ENCODE peak calls at places on chromosomes 13 and 19, in five cellular contexts. S is body of pancreas; H is activated effector memory CD4-positive, alpha-beta T cell treated with anti-CD3 and anti-CD28 coated beads, Interleukin-2, amount 50 U/mL, for 16 hours; D is activated T-cell treated with anti-CD3 and anti-CD28 coated beads, Interleukin-2, amount 50 U/mL, for 72 hours; F is CD8-positive, alpha-beta T cell. J is an unnamed sample.

GRCh38 chr13:113415825-113416224 is 37.5 kb downstream of the ADPRHL1 start:
- DNase-seq in F (no peak), D (no peak), S (no peak), H (no peak), J (no peak)

GRCh38 chr13:109483369-109483768 is 303.0 kb downstream of the IRS2 start:
- DNase-seq in F (no peak), H (no peak), D (no peak), S (no peak), J (no peak)

GRCh38 chr13:24127116-24127631 is 33.3 kb upstream of the SPATA13 start:
- DNase-seq in H (no peak), D (peak; percentile 35), F (no peak), S (peak; percentile 18), J (no peak)

GRCh38 chr13:44837250-44837649 is 152.0 kb downstream of the NUFIP1 start:
- DNase-seq in D (no peak), H (no peak), S (no peak), F (no peak), J (no peak)

GRCh38 chr19:44661904-44662303 is 9.4 kb upstream of the CEACAM19 start:
- DNase-seq in F (no peak), S (no peak), H (no peak), D (no peak), J (no peak)

GRCh38 chr19:10510301-10510802 is 6.9 kb downstream of the S1PR5 start:
- DNase-seq in S (no peak), H (peak; percentile 85), D (peak; percentile 67), F (peak; percentile 49), J (no peak)

GRCh38 chr13:42330991-42331390 is 59.0 kb downstream of the AKAP11 start:
- DNase-seq in H (no peak), S (no peak), D (no peak), F (no peak), J (no peak)

GRCh38 chr13:51125495-51126226 is 14.6 kb upstream of the C13orf42 start:
- DNase-seq in F (no peak), S (peak; percentile 70), H (peak; percentile 74), D (peak; percentile 53), J (peak; percentile 59)

GRCh38 chr19:38369584-38369983 is 4.8 kb upstream of the PSMD8 start:
- DNase-seq in H (no peak), D (no peak), F (no peak), S (no peak), J (no peak)

GRCh38 chr13:30615851-30616311 is 1.8 kb upstream of the USPL1 start:
- DNase-seq in D (no peak), F (no peak), S (no peak), H (no peak), J (no peak)

GRCh38 chr19:19280561-19280960 is 7.5 kb upstream of the TM6SF2 start:
- DNase-seq in H (no peak), F (no peak), D (no peak), S (no peak), J (no peak)

GRCh38 chr13:112065867-112066623 is 904 bp upstream of the SOX1 start:
- DNase-seq in D (no peak), S (no peak), F (no peak), H (no peak), J (peak; percentile 68)

GRCh38 chr19:5338661-5339469 is 1.7 kb downstream of the PTPRS start:
- DNase-seq in H (no peak), S (no peak), D (peak; percentile 4), F (no peak), J (peak; percentile 72)

GRCh38 chr13:49690133-49690989 is 925 bp downstream of the EBPL start:
- DNase-seq in F (no peak), S (peak; percentile 82), D (peak; percentile 7), H (no peak), J (peak; percentile 62)

GRCh38 chr13:22596157-22596863 is 584.5 kb upstream of the SGCG start:
- DNase-seq in H (no peak), F (no peak), S (no peak), D (no peak), J (no peak)

GRCh38 chr13:40600145-40600751 is 66.2 kb downstream of the FOXO1 start:
- DNase-seq in F (no peak), D (peak; percentile 46), H (no peak), S (no peak), J (no peak)

GRCh38 chr13:114068723-114069322 is 63.6 kb downstream of the RASA3 start:
- DNase-seq in D (no peak), H (no peak), S (peak; percentile 44), F (no peak), J (no peak)

GRCh38 chr19:6678690-6679109 is 8.7 kb upstream of the TNFSF14 start:
- DNase-seq in D (peak; percentile 91), S (no peak), H (peak; percentile 88), F (no peak), J (no peak)

GRCh38 chr19:48480476-48481190 is 11.5 kb downstream of the CYTH2 start:
- DNase-seq in F (peak; percentile 45), H (peak; percentile 85), S (peak; percentile 45), D (peak; percentile 69), J (peak; percentile 22)

GRCh38 chr13:103067751-103068563 is 1.7 kb upstream of the SLC10A2 start:
- DNase-seq in D (no peak), H (no peak), S (no peak), F (no peak), J (peak; percentile 14)

GRCh38 chr19:42422576-42423461 is 4.4 kb downstream of the LIPE start:
- DNase-seq in F (peak; percentile 32), S (peak; percentile 23), H (peak; percentile 85), D (peak; percentile 61), J (peak; percentile 53)

GRCh38 chr19:4123615-4124568 is at the start of gene MAP2K2:
- DNase-seq in S (peak; percentile 94), D (peak; percentile 97), F (peak; percentile 96), H (peak; percentile 98), J (peak; percentile 88)

GRCh38 chr19:5238700-5239099 is 101.9 kb downstream of the PTPRS start:
- DNase-seq in H (no peak), F (no peak), S (no peak), D (no peak), J (no peak)

GRCh38 chr19:50489461-50490011 is 12.9 kb upstream of the GARIN5A start:
- DNase-seq in D (no peak), S (no peak), F (no peak), H (peak; percentile 57), J (no peak)

GRCh38 chr13:79775830-79776229 is 294.9 kb downstream of the NDFIP2 start:
- DNase-seq in D (no peak), F (no peak), S (peak; percentile 53), H (no peak), J (no peak)

GRCh38 chr19:55099557-55100506 is 17.6 kb downstream of the PPP1R12C start:
- DNase-seq in D (no peak), H (no peak), F (no peak), S (no peak), J (no peak)

GRCh38 chr19:12331211-12331941 is 2.1 kb downstream of the ZNF563 start:
- DNase-seq in F (no peak), H (peak; percentile 89), S (no peak), D (peak; percentile 96), J (no peak)

GRCh38 chr13:114064516-114065140 is 67.8 kb downstream of the RASA3 start:
- DNase-seq in F (no peak), D (no peak), S (no peak), H (no peak), J (no peak)

GRCh38 chr13:40660692-40661091 is 5.7 kb downstream of the FOXO1 start:
- DNase-seq in H (no peak), S (no peak), F (no peak), D (no peak), J (no peak)

GRCh38 chr13:41224113-41225110 is 30.0 kb upstream of the KBTBD7 start:
- DNase-seq in H (no peak), D (no peak), F (no peak), S (no peak), J (no peak)

GRCh38 chr19:54127688-54128440 is 9.7 kb upstream of the CNOT3 start:
- DNase-seq in F (no peak), S (no peak), H (no peak), D (no peak), J (no peak)

GRCh38 chr19:45781282-45782161 is 768 bp downstream of the DMPK start:
- DNase-seq in H (no peak), D (no peak), S (peak; percentile 87), F (no peak), J (peak; percentile 89)

GRCh38 chr13:44197791-44198770 is 175.5 kb upstream of the SERP2 start:
- DNase-seq in D (peak; percentile 72), S (no peak), H (no peak), F (no peak), J (peak; percentile 9)

GRCh38 chr19:6713773-6714692 is 6.4 kb downstream of the C3 start:
- DNase-seq in H (no peak), D (no peak), F (no peak), S (no peak), J (no peak)

GRCh38 chr13:35953537-35954206 is 177.5 kb downstream of the DCLK1 start:
- DNase-seq in S (peak; percentile 72), F (no peak), H (no peak), D (no peak), J (peak; percentile 96)

GRCh38 chr19:5593245-5593962 is 25.7 kb upstream of the TINCR start:
- DNase-seq in H (no peak), S (no peak), F (no peak), D (no peak), J (no peak)